ENCODE peak calls at places on chromosomes 1 and 21, in seven cellular contexts. J is SK-N-SH, I is HCT116, H is K562, F is HepG2, B is H1, M is GM12878. K is an unnamed sample.

GRCh38 chr1:183273300-183273699 is 87.2 kb downstream of the LAMC2 start:
- DNase-seq in J (no peak), I (no peak), H (no peak), F (no peak), B (no peak), M (no peak), K (no peak)

GRCh38 chr1:226201029-226201593 is 14.6 kb upstream of the ACBD3 start:
- DNase-seq in J (no peak), I (peak), H (peak), F (no peak), B (no peak), M (no peak), K (peak)

GRCh38 chr1:179042700-179043099 is 17.0 kb downstream of the FAM20B start:
- DNase-seq in J (no peak), I (no peak), H (no peak), F (no peak), B (no peak), M (no peak), K (no peak)

GRCh38 chr21:28899220-28899619 is 93.5 kb downstream of the LTN1 start:
- DNase-seq in J (no peak), I (no peak), H (no peak), F (no peak), B (no peak), M (no peak), K (no peak)

GRCh38 chr1:5448486-5448885 is 543.7 kb downstream of the NPHP4 start:
- DNase-seq in J (no peak), I (peak), H (no peak), F (no peak), B (peak), M (no peak), K (no peak)

GRCh38 chr1:29673669-29674624 is 437.6 kb downstream of the PTPRU start:
- DNase-seq in J (no peak), I (no peak), H (no peak), F (no peak), B (no peak), M (no peak), K (no peak)

GRCh38 chr1:228765543-228765942 is 30.3 kb downstream of the RHOU start:
- DNase-seq in J (no peak), I (no peak), H (no peak), F (no peak), B (no peak), M (no peak), K (no peak)

GRCh38 chr1:70978623-70979022 is 69.0 kb downstream of the PTGER3 start:
- DNase-seq in J (no peak), I (no peak), H (no peak), F (no peak), B (no peak), M (no peak), K (no peak)

GRCh38 chr1:156146749-156147405 is 6.5 kb upstream of the SEMA4A start:
- DNase-seq in J (no peak), I (no peak), H (no peak), F (no peak), B (no peak), M (no peak), K (no peak)

GRCh38 chr1:12621346-12622320 is 3.6 kb upstream of the DHRS3 start:
- DNase-seq in J (no peak), I (no peak), H (no peak), F (no peak), B (no peak), M (no peak), K (no peak)

GRCh38 chr1:220409751-220410370 is 118.1 kb upstream of the MARK1 start:
- DNase-seq in J (no peak), I (no peak), H (no peak), F (no peak), B (no peak), M (no peak), K (no peak)

GRCh38 chr1:15833842-15834405 is 13.6 kb upstream of the SPEN start:
- DNase-seq in J (no peak), I (no peak), H (no peak), F (no peak), B (no peak), M (no peak), K (no peak)

GRCh38 chr1:33361553-33362262 is 40.8 kb upstream of the A3GALT2 start:
- DNase-seq in J (no peak), I (no peak), H (no peak), F (no peak), B (no peak), M (no peak), K (no peak)

GRCh38 chr1:96979287-96979686 is 257.7 kb downstream of the PTBP2 start:
- DNase-seq in J (peak), I (no peak), H (no peak), F (no peak), B (no peak), M (no peak), K (no peak)

GRCh38 chr1:181255270-181255929 is 166.9 kb downstream of the IER5 start:
- DNase-seq in J (no peak), I (no peak), H (no peak), F (no peak), B (no peak), M (no peak), K (no peak)

GRCh38 chr1:15244813-15245212 is 2.2 kb upstream of the FHAD1 start:
- DNase-seq in J (no peak), I (no peak), H (no peak), F (no peak), B (no peak), M (no peak), K (no peak)

GRCh38 chr21:45078877-45079281 is 4.5 kb downstream of the ADARB1 start:
- DNase-seq in J (no peak), I (no peak), H (no peak), F (no peak), B (no peak), M (no peak), K (no peak)

GRCh38 chr1:101331794-101332193 is 95.0 kb downstream of the S1PR1 start:
- DNase-seq in J (no peak), I (no peak), H (no peak), F (no peak), B (no peak), M (no peak), K (no peak)

GRCh38 chr1:17090844-17091243 is 28.4 kb downstream of the PADI2 start:
- DNase-seq in J (no peak), I (no peak), H (no peak), F (no peak), B (no peak), M (no peak), K (no peak)

GRCh38 chr1:184260382-184260781 is 126.4 kb upstream of the C1orf21 start:
- DNase-seq in J (no peak), I (no peak), H (no peak), F (no peak), B (no peak), M (no peak), K (no peak)

GRCh38 chr21:35509004-35509704 is 460.1 kb upstream of the RUNX1 start:
- DNase-seq in J (no peak), I (no peak), H (no peak), F (no peak), B (no peak), M (no peak), K (no peak)

GRCh38 chr1:8463144-8463927 is 145.4 kb downstream of the SLC45A1 start:
- DNase-seq in J (peak), I (no peak), H (no peak), F (peak), B (no peak), M (no peak), K (no peak)

GRCh38 chr1:155479205-155479604 is 83.4 kb downstream of the ASH1L start:
- DNase-seq in J (no peak), I (no peak), H (no peak), F (no peak), B (no peak), M (no peak), K (no peak)

GRCh38 chr1:107557095-107557494 is 407.9 kb downstream of the VAV3 start:
- DNase-seq in J (no peak), I (no peak), H (no peak), F (no peak), B (no peak), M (no peak), K (no peak)

GRCh38 chr1:186896211-186896610 is 67.5 kb downstream of the PLA2G4A start:
- DNase-seq in J (no peak), I (no peak), H (no peak), F (no peak), B (no peak), M (no peak), K (no peak)

GRCh38 chr1:38217316-38217715 is 170.7 kb upstream of the POU3F1 start:
- DNase-seq in J (no peak), I (no peak), H (no peak), F (no peak), B (no peak), M (no peak), K (no peak)

GRCh38 chr1:147800852-147801251 is 40.5 kb upstream of the GJA5 start:
- DNase-seq in J (no peak), I (no peak), H (no peak), F (no peak), B (no peak), M (no peak), K (no peak)

GRCh38 chr1:96365596-96365995 is 356.0 kb upstream of the PTBP2 start:
- DNase-seq in J (no peak), I (no peak), H (no peak), F (no peak), B (no peak), M (no peak), K (no peak)

GRCh38 chr1:61077676-61078521 is 4.5 kb upstream of the NFIA start:
- DNase-seq in J (peak), I (peak), H (peak), F (peak), B (peak), M (peak), K (peak)

GRCh38 chr1:98704474-98704873 is 43.0 kb downstream of the SNX7 start:
- DNase-seq in J (peak), I (no peak), H (no peak), F (no peak), B (no peak), M (no peak), K (no peak)

DNA sequence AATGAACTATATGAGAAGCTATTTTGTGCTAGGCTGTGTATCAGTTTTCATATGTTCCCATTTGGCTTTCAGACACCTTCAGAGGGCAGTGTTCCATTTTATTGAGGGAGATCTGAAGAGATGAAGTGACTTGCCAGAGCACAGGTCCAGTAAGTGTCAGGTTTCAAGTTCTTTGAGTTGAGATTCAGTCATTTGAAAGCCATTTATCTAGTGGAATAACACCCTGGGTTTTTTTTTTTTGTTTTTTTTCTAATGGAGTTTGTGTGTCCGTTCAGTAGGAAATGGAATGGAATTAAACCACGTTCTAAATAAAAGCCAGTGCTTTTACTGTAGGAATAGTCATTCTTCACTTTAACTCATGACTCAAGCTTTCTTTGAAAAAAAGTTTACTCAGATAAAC is 652.9 kb upstream of the USP24 start:
- DNase-seq in J (no peak), I (no peak), H (no peak), F (peak), B (no peak), M (no peak), K (no peak)
- TF ChIP-seq JUND in J (no peak), I (no peak), H (no peak), F (no peak), B (no peak), M (no peak), K (no peak)

GRCh38 chr1:28538286-28538685 is 14.6 kb upstream of the TRNAU1AP start:
- DNase-seq in J (no peak), I (no peak), H (no peak), F (no peak), B (no peak), M (no peak), K (no peak)
- TF ChIP-seq JUND in J (no peak), I (no peak), H (no peak), F (no peak), B (no peak), M (no peak), K (no peak)

DNA sequence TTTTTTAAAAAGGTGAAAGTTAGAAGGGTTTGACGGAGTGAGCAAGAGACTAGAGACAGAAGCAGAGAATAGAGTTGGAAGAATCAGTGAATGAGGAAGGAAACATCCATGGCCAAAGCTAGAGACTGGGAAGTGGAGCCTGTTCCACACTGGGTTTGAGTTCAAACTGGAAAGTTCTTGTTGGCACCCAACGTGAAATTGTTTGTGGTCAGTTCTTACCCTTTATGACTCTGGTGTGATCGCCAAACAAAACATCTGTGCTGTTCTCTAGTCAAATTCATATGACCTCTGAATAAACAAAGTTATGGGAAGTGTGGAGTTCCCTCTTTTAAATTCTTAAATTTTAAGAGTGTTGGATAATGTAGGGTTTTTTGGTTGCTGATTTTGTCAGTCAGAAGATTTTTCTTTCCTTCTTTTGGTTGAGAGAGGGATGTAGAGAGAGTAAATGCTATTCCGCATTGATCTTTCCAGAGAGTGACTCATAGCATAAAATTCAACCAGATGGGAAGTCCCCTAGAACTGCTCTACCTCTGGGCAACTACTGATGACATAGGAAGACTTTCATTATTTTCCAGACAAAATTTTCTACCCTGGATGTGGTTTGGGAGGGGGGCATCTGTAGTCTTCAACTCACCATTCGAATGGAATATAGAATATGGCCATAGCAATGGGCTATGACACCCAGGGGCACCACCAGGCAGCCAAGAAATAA is 36.4 kb downstream of the CHML start:
- DNase-seq in J (no peak), I (no peak), H (no peak), F (no peak), B (no peak), M (no peak), K (no peak)
- TF ChIP-seq JUND in J (no peak), I (no peak), H (no peak), F (no peak), B (no peak), M (no peak), K (no peak)

GRCh38 chr21:42555756-42556438 is 42.2 kb downstream of the SLC37A1 start:
- DNase-seq in J (no peak), I (no peak), H (no peak), F (no peak), B (no peak), M (no peak), K (no peak)
- TF ChIP-seq JUND in J (no peak), I (no peak), H (no peak), F (no peak), B (no peak), M (no peak), K (no peak)

DNA sequence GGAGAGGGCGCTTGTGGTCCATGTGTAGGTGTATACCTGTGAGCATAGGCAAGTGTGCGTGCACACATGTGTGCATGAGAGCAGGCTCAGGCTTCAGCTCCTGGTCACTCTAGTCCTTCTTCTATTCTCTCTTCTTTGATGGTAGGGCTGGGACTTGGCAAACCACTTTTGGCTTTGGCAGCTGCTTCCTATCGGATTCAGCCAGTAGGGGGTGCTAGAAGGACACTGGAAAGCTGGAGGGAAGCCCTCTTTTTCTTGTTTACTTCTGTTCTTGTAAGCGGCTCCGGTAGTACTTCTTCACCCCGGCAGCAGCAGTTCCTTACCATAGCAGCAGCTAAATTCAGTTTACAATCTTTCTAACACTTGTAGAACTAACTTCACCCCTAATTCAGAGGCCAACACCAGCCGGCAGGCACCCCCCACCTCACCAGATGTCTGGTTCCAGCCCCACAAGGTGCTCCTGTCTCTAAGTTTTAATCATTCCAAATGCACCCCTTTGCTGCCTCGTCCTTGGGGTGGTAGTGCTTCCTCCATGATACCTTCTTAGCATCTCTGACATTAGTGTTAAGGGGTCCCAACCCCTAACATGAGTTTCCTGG is 25.1 kb downstream of the NENF start:
- DNase-seq in J (peak), I (peak), H (peak), F (peak), B (peak), M (no peak), K (no peak)
- TF ChIP-seq JUND in J (no peak), I (no peak), H (peak), F (no peak), B (no peak), M (no peak), K (no peak)

GRCh38 chr1:160092366-160093068 is 5.9 kb downstream of the IGSF8 start:
- DNase-seq in J (no peak), I (no peak), H (no peak), F (no peak), B (no peak), M (no peak), K (no peak)
- TF ChIP-seq JUND in J (no peak), I (no peak), H (no peak), F (no peak), B (no peak), M (no peak), K (no peak)

GRCh38 chr1:24361811-24362210 is 42.7 kb downstream of the GRHL3 start:
- DNase-seq in J (no peak), I (no peak), H (no peak), F (no peak), B (no peak), M (no peak), K (no peak)

GRCh38 chr1:24362416-24362815 is 43.3 kb downstream of the GRHL3 start:
- DNase-seq in J (no peak), I (no peak), H (no peak), F (no peak), B (no peak), M (no peak), K (no peak)

GRCh38 chr1:24364605-24364974 is 45.4 kb downstream of the GRHL3 start:
- DNase-seq in J (no peak), I (peak), H (no peak), F (no peak), B (no peak), M (no peak), K (no peak)

GRCh38 chr1:24363994-24364393 is 44.8 kb downstream of the GRHL3 start:
- DNase-seq in J (no peak), I (no peak), H (no peak), F (no peak), B (no peak), M (no peak), K (no peak)

GRCh38 chr1:24362982-24363614 is 43.9 kb downstream of the GRHL3 start:
- DNase-seq in J (no peak), I (peak), H (no peak), F (no peak), B (no peak), M (no peak), K (no peak)
- TF ChIP-seq JUND in J (peak), I (peak), H (no peak), F (no peak), B (no peak), M (no peak), K (no peak)

K was measured in T47D.